ENCODE peak calls at places on chromosomes 7 and 10, in six cellular contexts. A is CD8-positive, alpha-beta T cell; J is thoracic aorta; Q is substantia nigra; E is body of pancreas; U is Peyer's patch. V is an unnamed sample.

GRCh38 chr10:133445268-133445732 is 8.4 kb upstream of the SCART1 start:
- DNase-seq in A (no peak), J (no peak), Q (no peak), E (no peak), U (no peak), V (no peak)

GRCh38 chr7:154505362-154505761 is 453.2 kb downstream of the DPP6 start:
- DNase-seq in A (no peak), J (no peak), Q (no peak), E (no peak), U (no peak), V (no peak)

GRCh38 chr10:76051007-76051936 is 619.8 kb downstream of the LRMDA start:
- DNase-seq in A (no peak), J (no peak), Q (no peak), E (no peak), U (no peak), V (no peak)

GRCh38 chr7:131068604-131069021 is 259.1 kb upstream of the MKLN1 start:
- DNase-seq in A (no peak), J (no peak), Q (no peak), E (no peak), U (no peak), V (no peak)

GRCh38 chr10:32036922-32037321 is 19.3 kb downstream of the KIF5B start:
- DNase-seq in A (no peak), J (no peak), Q (no peak), E (no peak), U (no peak), V (no peak)

GRCh38 chr7:48875300-48875916 is 48.9 kb upstream of the CDC14C start:
- DNase-seq in A (no peak), J (no peak), Q (peak; percentile 58), E (peak; percentile 31), U (no peak), V (no peak)

GRCh38 chr7:139403601-139404000 is 43.9 kb downstream of the LUC7L2 start:
- DNase-seq in A (no peak), J (no peak), Q (no peak), E (no peak), U (no peak), V (no peak)

GRCh38 chr7:45146531-45147379 is 10.8 kb upstream of the RAMP3 start:
- DNase-seq in A (no peak), J (no peak), Q (no peak), E (no peak), U (no peak), V (no peak)

GRCh38 chr10:116783011-116783655 is 40.8 kb upstream of the HSPA12A start:
- DNase-seq in A (no peak), J (no peak), Q (no peak), E (no peak), U (no peak), V (no peak)

GRCh38 chr10:11673346-11674330 is 62.2 kb upstream of the USP6NL start:
- DNase-seq in A (no peak), J (no peak), Q (no peak), E (peak; percentile 66), U (no peak), V (no peak)

GRCh38 chr7:134031835-134032617 is 95.1 kb upstream of the LRGUK start:
- DNase-seq in A (no peak), J (no peak), Q (no peak), E (no peak), U (no peak), V (peak; percentile 57)

GRCh38 chr10:6035926-6036575 is 26.1 kb downstream of the IL2RA start:
- DNase-seq in A (no peak), J (no peak), Q (no peak), E (no peak), U (no peak), V (no peak)

GRCh38 chr7:12291870-12292269 is 80.8 kb downstream of the TMEM106B start:
- DNase-seq in A (no peak), J (no peak), Q (no peak), E (no peak), U (no peak), V (no peak)

GRCh38 chr10:19651549-19651948 is 164.7 kb upstream of the PLXDC2 start:
- DNase-seq in A (no peak), J (no peak), Q (no peak), E (no peak), U (no peak), V (no peak)

GRCh38 chr7:124768525-124768924 is 2.9 kb upstream of the GPR37 start:
- DNase-seq in A (no peak), J (no peak), Q (no peak), E (no peak), U (no peak), V (no peak)

GRCh38 chr7:30359957-30360356 is 75.6 kb downstream of the ZNRF2 start:
- DNase-seq in A (no peak), J (no peak), Q (no peak), E (no peak), U (no peak), V (no peak)

GRCh38 chr7:152848026-152848425 is 88.5 kb downstream of the ACTR3B start:
- DNase-seq in A (no peak), J (no peak), Q (no peak), E (no peak), U (no peak), V (no peak)

GRCh38 chr10:113399051-113399450 is 153.8 kb upstream of the HABP2 start:
- DNase-seq in A (no peak), J (no peak), Q (no peak), E (no peak), U (no peak), V (no peak)

GRCh38 chr10:114103286-114103685 is 59.6 kb downstream of the ADRB1 start:
- DNase-seq in A (no peak), J (no peak), Q (peak; percentile 18), E (peak; percentile 20), U (no peak), V (peak; percentile 20)

GRCh38 chr10:51667992-51668689 is 31.3 kb downstream of the CSTF2T start:
- DNase-seq in A (no peak), J (no peak), Q (no peak), E (no peak), U (no peak), V (no peak)

GRCh38 chr7:119232091-119232490 is 1007.6 kb downstream of the ANKRD7 start:
- DNase-seq in A (no peak), J (no peak), Q (no peak), E (no peak), U (no peak), V (no peak)

GRCh38 chr10:128859738-128860386 is 607.2 kb upstream of the MGMT start:
- DNase-seq in A (no peak), J (no peak), Q (no peak), E (peak; percentile 24), U (no peak), V (no peak)

GRCh38 chr7:28263622-28264266 is 83.1 kb upstream of the JAZF1 start:
- DNase-seq in A (no peak), J (no peak), Q (no peak), E (no peak), U (no peak), V (no peak)

GRCh38 chr7:78146546-78146945 is 348.0 kb downstream of the PHTF2 start:
- DNase-seq in A (no peak), J (no peak), Q (no peak), E (no peak), U (no peak), V (no peak)

GRCh38 chr10:87675396-87676376 is 16.0 kb downstream of the PAPSS2 start:
- DNase-seq in A (no peak), J (no peak), Q (no peak), E (no peak), U (no peak), V (no peak)

GRCh38 chr10:87683356-87683755 is 23.7 kb downstream of the PAPSS2 start:
- DNase-seq in A (no peak), J (no peak), Q (no peak), E (no peak), U (no peak), V (no peak)

GRCh38 chr10:87678302-87678701 is 18.6 kb downstream of the PAPSS2 start:
- DNase-seq in A (no peak), J (no peak), Q (no peak), E (no peak), U (no peak), V (no peak)

GRCh38 chr10:87674963-87675362 is 15.3 kb downstream of the PAPSS2 start:
- DNase-seq in A (no peak), J (no peak), Q (no peak), E (no peak), U (no peak), V (no peak)

GRCh38 chr10:87677595-87677994 is 17.9 kb downstream of the PAPSS2 start:
- DNase-seq in A (no peak), J (no peak), Q (no peak), E (no peak), U (no peak), V (no peak)
- H3K27ac ChIP-seq in A (no peak overlapping the region), J (no peak overlapping the region), Q (no peak overlapping the region), E (no peak overlapping the region), U (no peak overlapping the region), V (no peak overlapping the region)

GRCh38 chr10:24726626-24727025 is 2.9 kb upstream of the ARHGAP21 start:
- DNase-seq in A (no peak), J (no peak), Q (no peak), E (no peak), U (no peak), V (no peak)

GRCh38 chr10:24731942-24732341 is 8.3 kb upstream of the ARHGAP21 start:
- DNase-seq in A (no peak), J (no peak), Q (no peak), E (no peak), U (no peak), V (no peak)

GRCh38 chr10:24727811-24728210 is 4.1 kb upstream of the ARHGAP21 start:
- DNase-seq in A (no peak), J (no peak), Q (no peak), E (no peak), U (no peak), V (no peak)

GRCh38 chr10:24730811-24731210 is 7.1 kb upstream of the ARHGAP21 start:
- DNase-seq in A (no peak), J (no peak), Q (no peak), E (no peak), U (no peak), V (no peak)
- H3K27ac ChIP-seq in A (no peak overlapping the region), J (no peak overlapping the region), Q (no peak overlapping the region), E (no peak overlapping the region), U (no peak overlapping the region), V (no peak overlapping the region)

GRCh38 chr10:27360581-27361172 is 120.1 kb upstream of the ACBD5 start:
- DNase-seq in A (peak; percentile 63), J (peak; percentile 14), Q (peak; percentile 60), E (peak; percentile 82), U (peak; percentile 78), V (peak; percentile 88)
- H3K27ac ChIP-seq in A (no peak overlapping the region), J (no peak overlapping the region), Q (no peak overlapping the region), E (no peak overlapping the region), U (no peak overlapping the region), V (no peak overlapping the region)

DNA sequence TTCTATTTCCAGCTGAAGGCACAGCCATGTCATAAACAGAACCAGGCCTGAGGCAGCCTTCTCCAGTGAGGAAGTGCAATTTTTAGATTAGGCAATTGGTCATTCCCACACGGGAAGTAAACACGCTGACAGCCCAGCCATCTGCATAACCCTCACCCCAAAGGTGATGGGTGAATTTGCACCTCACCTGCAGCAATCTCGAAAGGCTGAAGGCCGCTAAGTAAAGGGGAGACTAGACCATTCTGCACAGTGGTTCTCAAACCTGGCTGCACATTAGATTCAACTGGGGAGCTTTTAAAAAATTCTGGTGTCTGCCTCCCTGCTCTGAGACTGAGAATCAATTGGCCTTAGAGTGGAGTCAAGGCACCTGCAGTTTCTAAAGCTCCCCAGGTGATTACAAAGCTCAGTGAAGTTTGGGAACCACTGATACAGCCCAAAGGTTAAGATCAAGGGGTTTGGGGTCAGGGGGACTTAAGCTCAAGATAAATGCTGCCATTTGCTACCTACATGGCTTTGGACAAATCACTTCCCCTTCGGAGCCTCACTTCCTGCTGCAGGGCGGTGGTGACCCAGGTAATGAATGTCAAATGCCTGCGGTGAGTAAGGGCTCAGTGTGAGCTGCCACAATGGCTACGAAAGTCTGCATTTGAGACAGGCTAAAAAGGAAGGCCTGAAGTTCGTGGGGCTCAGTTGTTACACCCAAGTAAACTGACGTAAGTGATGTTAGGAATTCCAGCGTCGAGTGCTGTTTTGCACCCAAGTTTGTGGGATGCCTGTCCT is 72.4 kb downstream of the TLL2 start:
- DNase-seq in A (no peak), J (no peak), Q (no peak), E (no peak), U (no peak), V (no peak)
- H3K27ac ChIP-seq in A (no peak overlapping the region), J (no peak overlapping the region), Q (no peak overlapping the region), E (no peak overlapping the region), U (no peak overlapping the region), V (no peak overlapping the region)

V was measured in CD8-positive, alpha-beta memory T cell.